ENCODE peak calls at places on chromosomes 7 and 10, in ten cellular contexts. T is RWPE1, D is prostate gland, K is WERI-Rb-1, L is SJSA1, B is mesenchymal stem cell, N is pancreas, Q is body of pancreas, R is IMR-90, X is tibial artery. P is an unnamed sample.

GRCh38 chr7:77413861-77414424 is 2.2 kb downstream of the GSAP start:
- DNase-seq in T (no peak), D (no peak), K (no peak), L (no peak), B (no peak), N (no peak), Q (no peak), R (peak), X (no peak), P (no peak)

GRCh38 chr7:148238926-148239325 is 351.6 kb upstream of the C7orf33 start:
- DNase-seq in T (no peak), D (no peak), K (no peak), L (no peak), B (no peak), N (no peak), Q (no peak), R (no peak), X (no peak), P (no peak)

GRCh38 chr7:77903597-77903996 is 105.0 kb downstream of the PHTF2 start:
- DNase-seq in T (peak), D (no peak), K (no peak), L (no peak), B (no peak), N (no peak), Q (no peak), R (peak), X (no peak), P (no peak)

GRCh38 chr7:135206887-135207738 is 4.2 kb downstream of the WDR91 start:
- DNase-seq in T (no peak), D (no peak), K (no peak), L (no peak), B (no peak), N (no peak), Q (no peak), R (no peak), X (no peak), P (no peak)

GRCh38 chr10:76160758-76161555 is 729.5 kb downstream of the LRMDA start:
- DNase-seq in T (no peak), D (no peak), K (no peak), L (no peak), B (peak), N (no peak), Q (no peak), R (no peak), X (no peak), P (no peak)

GRCh38 chr7:32502656-32503189 is 7.4 kb downstream of the AVL9 start:
- DNase-seq in T (no peak), D (no peak), K (no peak), L (no peak), B (no peak), N (no peak), Q (no peak), R (no peak), X (no peak), P (no peak)

GRCh38 chr7:80450621-80451308 is 61.1 kb downstream of the GNAT3 start:
- DNase-seq in T (no peak), D (no peak), K (no peak), L (no peak), B (peak), N (no peak), Q (no peak), R (peak), X (no peak), P (no peak)

GRCh38 chr10:74238031-74238431 is 87.0 kb downstream of the ADK start:
- DNase-seq in T (no peak), D (peak), K (no peak), L (no peak), B (peak), N (no peak), Q (peak), R (peak), X (no peak), P (no peak)

GRCh38 chr10:14126697-14127440 is 203.9 kb downstream of the FRMD4A start:
- DNase-seq in T (peak), D (no peak), K (no peak), L (no peak), B (peak), N (no peak), Q (no peak), R (peak), X (no peak), P (no peak)

GRCh38 chr10:42149027-42149700 is 489.2 kb downstream of the ZNF33B start:
- DNase-seq in T (no peak), D (peak), K (no peak), L (peak), B (no peak), N (peak), Q (no peak), R (no peak), X (no peak), P (no peak)

GRCh38 chr7:100865372-100865911 is 1.7 kb upstream of the TRIP6 start:
- DNase-seq in T (peak), D (peak), K (no peak), L (no peak), B (no peak), N (no peak), Q (no peak), R (peak), X (no peak), P (no peak)

GRCh38 chr10:132716691-132717490 is 69.1 kb downstream of the NKX6-2 start:
- DNase-seq in T (no peak), D (no peak), K (no peak), L (no peak), B (no peak), N (peak), Q (no peak), R (no peak), X (no peak), P (no peak)

GRCh38 chr7:16739863-16740622 is 13.5 kb upstream of the TSPAN13 start:
- DNase-seq in T (peak), D (peak), K (no peak), L (peak), B (peak), N (no peak), Q (peak), R (peak), X (no peak), P (no peak)

GRCh38 chr10:93579985-93580711 is 13.7 kb downstream of the FFAR4 start:
- DNase-seq in T (no peak), D (no peak), K (no peak), L (no peak), B (no peak), N (no peak), Q (no peak), R (no peak), X (no peak), P (no peak)

GRCh38 chr7:133739817-133740216 is 387.3 kb upstream of the LRGUK start:
- DNase-seq in T (no peak), D (no peak), K (no peak), L (no peak), B (no peak), N (no peak), Q (no peak), R (no peak), X (no peak), P (no peak)

GRCh38 chr7:100397336-100398081 is 24.2 kb downstream of the PILRA start:
- DNase-seq in T (no peak), D (no peak), K (no peak), L (no peak), B (no peak), N (no peak), Q (no peak), R (no peak), X (no peak), P (no peak)

GRCh38 chr7:106127984-106128780 is 16.1 kb upstream of the SYPL1 start:
- DNase-seq in T (no peak), D (no peak), K (no peak), L (no peak), B (peak), N (no peak), Q (no peak), R (peak), X (no peak), P (no peak)

GRCh38 chr10:11180228-11180627 is 162.6 kb downstream of the CELF2 start:
- DNase-seq in T (no peak), D (no peak), K (no peak), L (no peak), B (no peak), N (no peak), Q (peak), R (no peak), X (peak), P (no peak)

GRCh38 chr7:33986456-33986855 is 81.1 kb downstream of the BMPER start:
- DNase-seq in T (no peak), D (no peak), K (no peak), L (no peak), B (peak), N (no peak), Q (no peak), R (peak), X (no peak), P (no peak)

GRCh38 chr10:107163904-107164861 is at the start of gene SORCS1:
- DNase-seq in T (no peak), D (no peak), K (peak), L (no peak), B (no peak), N (peak), Q (peak), R (no peak), X (no peak), P (peak)

GRCh38 chr7:114026486-114027089 is 107.8 kb upstream of the PPP1R3A start:
- DNase-seq in T (peak), D (peak), K (no peak), L (no peak), B (peak), N (no peak), Q (peak), R (peak), X (no peak), P (peak)

GRCh38 chr7:19181634-19182033 is 36.4 kb upstream of the FERD3L start:
- DNase-seq in T (no peak), D (no peak), K (no peak), L (no peak), B (no peak), N (no peak), Q (no peak), R (peak), X (no peak), P (no peak)

GRCh38 chr10:98088186-98088971 is 46.1 kb upstream of the R3HCC1L start:
- DNase-seq in T (no peak), D (no peak), K (no peak), L (no peak), B (no peak), N (no peak), Q (no peak), R (no peak), X (peak), P (no peak)

GRCh38 chr7:159032753-159033472 is 111.8 kb downstream of the VIPR2 start:
- DNase-seq in T (no peak), D (peak), K (no peak), L (peak), B (no peak), N (peak), Q (no peak), R (no peak), X (peak), P (no peak)

GRCh38 chr10:1559311-1559710 is 178.0 kb downstream of the ADARB2 start:
- DNase-seq in T (no peak), D (no peak), K (no peak), L (no peak), B (no peak), N (no peak), Q (no peak), R (no peak), X (no peak), P (no peak)

GRCh38 chr10:60606343-60607080 is 171.8 kb upstream of the CDK1 start:
- DNase-seq in T (peak), D (no peak), K (no peak), L (no peak), B (peak), N (no peak), Q (no peak), R (peak), X (no peak), P (no peak)

GRCh38 chr7:132065193-132065972 is 509.0 kb upstream of the PODXL start:
- DNase-seq in T (peak), D (no peak), K (no peak), L (peak), B (peak), N (no peak), Q (peak), R (peak), X (peak), P (no peak)

GRCh38 chr7:71272509-71273214 is 140.7 kb downstream of the GALNT17 start:
- DNase-seq in T (no peak), D (no peak), K (no peak), L (no peak), B (no peak), N (no peak), Q (no peak), R (no peak), X (no peak), P (no peak)

GRCh38 chr7:33043434-33043833 is 19.1 kb downstream of the NT5C3A start:
- DNase-seq in T (no peak), D (no peak), K (no peak), L (no peak), B (no peak), N (no peak), Q (no peak), R (no peak), X (no peak), P (no peak)

GRCh38 chr7:45311597-45311996 is 154.0 kb downstream of the RAMP3 start:
- DNase-seq in T (no peak), D (no peak), K (no peak), L (no peak), B (no peak), N (no peak), Q (no peak), R (no peak), X (no peak), P (no peak)

GRCh38 chr7:121273467-121274167 is 55.2 kb upstream of the WNT16 start:
- DNase-seq in T (no peak), D (no peak), K (no peak), L (no peak), B (peak), N (no peak), Q (no peak), R (peak), X (no peak), P (no peak)

GRCh38 chr10:85859859-85860258 is 506.7 kb downstream of the GRID1 start:
- DNase-seq in T (no peak), D (no peak), K (no peak), L (peak), B (no peak), N (no peak), Q (no peak), R (no peak), X (no peak), P (no peak)
- H3K27ac ChIP-seq in T (no peak), D (no peak), K (no peak), L (no peak), B (no peak), N (no peak), Q (no peak), R (no peak), X (no peak), P (no peak)

DNA sequence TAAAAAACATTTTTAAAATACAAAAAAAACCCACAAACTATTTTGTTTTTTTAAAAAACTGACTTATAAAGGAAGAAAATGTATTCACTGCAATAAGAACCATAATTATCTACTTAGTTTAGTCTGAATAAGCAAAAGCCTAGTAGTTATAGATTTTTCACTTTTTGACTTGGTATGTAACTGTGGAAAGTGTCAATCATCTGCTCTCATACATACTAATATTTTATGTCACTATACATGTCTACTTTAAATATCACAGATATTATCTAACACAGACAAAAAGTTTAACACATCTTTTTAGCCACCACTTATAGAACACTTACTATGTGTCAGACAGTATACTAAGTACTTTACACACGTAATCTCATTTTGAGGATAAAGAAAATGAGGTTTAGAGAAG is 3.2 kb upstream of the JMJD1C start:
- DNase-seq in T (no peak), D (no peak), K (no peak), L (no peak), B (no peak), N (no peak), Q (no peak), R (no peak), X (no peak), P (no peak)
- H3K27ac ChIP-seq in T (no peak), D (no peak), K (no peak), L (no peak), B (no peak), N (no peak), Q (no peak), R (no peak), X (no peak), P (no peak)

GRCh38 chr10:43627942-43628341 is 20.7 kb downstream of the ZNF32 start:
- DNase-seq in T (no peak), D (no peak), K (no peak), L (no peak), B (no peak), N (no peak), Q (no peak), R (no peak), X (no peak), P (no peak)

GRCh38 chr10:43622022-43622421 is 15.8 kb downstream of the ZNF485 start:
- DNase-seq in T (no peak), D (no peak), K (peak), L (no peak), B (no peak), N (no peak), Q (no peak), R (no peak), X (no peak), P (no peak)

GRCh38 chr10:43619368-43619767 is 13.1 kb downstream of the ZNF485 start:
- DNase-seq in T (no peak), D (no peak), K (no peak), L (no peak), B (no peak), N (no peak), Q (no peak), R (no peak), X (no peak), P (no peak)

GRCh38 chr10:43628956-43629355 is 19.7 kb downstream of the ZNF32 start:
- DNase-seq in T (no peak), D (no peak), K (no peak), L (no peak), B (no peak), N (no peak), Q (no peak), R (no peak), X (no peak), P (no peak)

GRCh38 chr10:43623351-43623750 is 17.1 kb downstream of the ZNF485 start:
- DNase-seq in T (no peak), D (no peak), K (no peak), L (no peak), B (peak), N (no peak), Q (no peak), R (peak), X (no peak), P (no peak)
- H3K27ac ChIP-seq in T (no peak), D (no peak), K (no peak), L (no peak), B (no peak), N (no peak), Q (no peak), R (no peak), X (no peak), P (no peak)

DNA sequence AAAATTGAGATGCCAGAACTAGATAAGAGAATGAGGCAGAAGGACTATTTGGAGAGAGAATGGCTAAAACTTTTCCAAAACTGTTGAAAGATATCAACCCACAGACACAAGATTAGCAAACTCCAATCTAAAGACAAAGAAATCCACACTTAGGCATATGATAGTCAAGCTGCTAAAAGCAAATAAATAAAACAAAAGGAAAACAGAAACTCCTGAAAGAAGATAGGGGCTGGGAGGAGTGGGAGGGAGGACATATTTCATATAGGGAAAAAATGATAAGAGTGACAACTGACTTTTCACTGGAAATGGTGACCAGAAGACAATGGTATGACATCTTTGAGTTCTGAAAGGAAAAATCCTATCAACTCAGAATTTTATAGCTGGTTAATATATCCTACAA is 105.4 kb upstream of the ADO start:
- DNase-seq in T (no peak), D (no peak), K (no peak), L (no peak), B (no peak), N (no peak), Q (no peak), R (no peak), X (no peak), P (no peak)
- H3K27ac ChIP-seq in T (no peak), D (no peak), K (no peak), L (no peak), B (no peak), N (no peak), Q (no peak), R (no peak), X (no peak), P (no peak)

GRCh38 chr7:102288285-102288930 is 1.7 kb downstream of the SH2B2 start:
- DNase-seq in T (no peak), D (no peak), K (no peak), L (no peak), B (peak), N (peak), Q (no peak), R (no peak), X (no peak), P (peak)
- H3K27ac ChIP-seq in T (peak), D (no peak), K (no peak), L (peak), B (no peak), N (no peak), Q (no peak), R (no peak), X (no peak), P (no peak)

DNA sequence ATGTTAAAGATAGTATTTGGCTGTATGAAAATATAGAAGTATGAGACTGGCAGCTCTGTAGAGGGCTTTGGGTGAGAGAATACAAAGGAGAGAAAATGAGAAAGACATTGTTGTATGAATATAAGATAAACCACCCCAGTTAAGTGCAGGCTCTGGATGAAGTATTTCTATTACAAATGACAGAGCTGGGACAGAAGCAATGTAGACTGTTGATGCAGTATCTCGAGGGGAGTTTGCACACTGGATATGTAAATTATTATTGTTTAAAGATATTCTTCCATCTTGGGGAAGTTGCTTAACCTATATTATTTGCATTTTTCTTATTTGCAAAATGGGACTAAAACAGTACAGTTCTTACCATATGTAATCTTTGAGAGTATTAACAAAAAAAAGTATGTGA is 31.5 kb downstream of the ENTPD1 start:
- DNase-seq in T (no peak), D (no peak), K (no peak), L (no peak), B (no peak), N (no peak), Q (no peak), R (no peak), X (no peak), P (no peak)
- H3K27ac ChIP-seq in T (no peak), D (no peak), K (no peak), L (no peak), B (no peak), N (no peak), Q (no peak), R (no peak), X (peak), P (no peak)

GRCh38 chr7:116955801-116956514 is 2.7 kb downstream of the ST7 start:
- DNase-seq in T (no peak), D (peak), K (no peak), L (no peak), B (no peak), N (no peak), Q (peak), R (no peak), X (no peak), P (no peak)
- H3K27ac ChIP-seq in T (no peak), D (no peak), K (no peak), L (no peak), B (no peak), N (no peak), Q (peak), R (no peak), X (peak), P (no peak)